ENCODE peak calls at places on chromosome 4, in four cellular contexts. N is neuronal stem cell, L is H9, X is IMR-90. D is an unnamed sample.

GRCh38 chr4:151389316-151389715 is 19.7 kb upstream of the FHIP1A start:
- DNase-seq in X (no peak), N (no peak), L (no peak), D (no peak)

GRCh38 chr4:142373610-142374009 is 472.5 kb downstream of the INPP4B start:
- DNase-seq in L (no peak), X (peak), N (no peak), D (no peak)

GRCh38 chr4:82360298-82361177 is 13.3 kb downstream of the HNRNPD start:
- DNase-seq in X (peak), N (peak), L (no peak), D (peak)

GRCh38 chr4:87038837-87039715 is 104.3 kb downstream of the AFF1 start:
- DNase-seq in L (peak), X (peak), N (peak), D (peak)

GRCh38 chr4:97123573-97123972 is 1019.7 kb downstream of the STPG2 start:
- DNase-seq in N (no peak), X (no peak), L (no peak), D (no peak)

GRCh38 chr4:105461221-105462041 is 12.4 kb downstream of the PPA2 start:
- DNase-seq in L (no peak), X (no peak), N (no peak), D (peak)

GRCh38 chr4:6991249-6991648 is 51.9 kb upstream of the TADA2B start:
- DNase-seq in X (no peak), N (no peak), L (no peak), D (no peak)

GRCh38 chr4:48041535-48042137 is 25.1 kb downstream of the NIPAL1 start:
- DNase-seq in L (no peak), N (no peak), X (no peak), D (no peak)

GRCh38 chr4:5750052-5750950 is 39.3 kb downstream of the EVC start:
- DNase-seq in N (no peak), X (peak), L (no peak), D (peak)

GRCh38 chr4:99467908-99468307 is 32.8 kb upstream of the ADH7 start:
- DNase-seq in N (no peak), L (no peak), X (no peak), D (no peak)

GRCh38 chr4:184747034-184747830 is 13.3 kb upstream of the CENPU start:
- DNase-seq in L (peak), N (no peak), X (no peak), D (no peak)

GRCh38 chr4:38876636-38877035 is 9.0 kb downstream of the FAM114A1 start:
- DNase-seq in N (no peak), L (no peak), X (no peak), D (no peak)

GRCh38 chr4:78683352-78683751 is 92.8 kb upstream of the BMP2K start:
- DNase-seq in N (no peak), X (no peak), L (no peak), D (no peak)

GRCh38 chr4:128565565-128566186 is 243.8 kb upstream of the JADE1 start:
- DNase-seq in L (peak), N (peak), X (no peak), D (peak)

GRCh38 chr4:90542216-90542615 is 415.0 kb downstream of the CCSER1 start:
- DNase-seq in L (no peak), X (no peak), N (no peak), D (no peak)

GRCh38 chr4:145097331-145097820 is 620 bp downstream of the ANAPC10 start:
- DNase-seq in N (no peak), X (no peak), L (no peak), D (no peak)

GRCh38 chr4:78437608-78438088 is 113.9 kb upstream of the ANXA3 start:
- DNase-seq in N (no peak), L (no peak), X (no peak), D (no peak)

GRCh38 chr4:170651786-170652185 is 562.0 kb upstream of the AADAT start:
- DNase-seq in X (peak), N (no peak), L (no peak), D (peak)

GRCh38 chr4:66000500-66001117 is 330.3 kb upstream of the EPHA5 start:
- DNase-seq in N (no peak), L (no peak), X (no peak), D (no peak)

GRCh38 chr4:129043523-129043922 is 49.8 kb downstream of the SCLT1 start:
- DNase-seq in N (no peak), L (no peak), X (peak), D (peak)

GRCh38 chr4:61739899-61740298 is 539.8 kb downstream of the ADGRL3 start:
- DNase-seq in L (no peak), N (no peak), X (no peak), D (no peak)

GRCh38 chr4:151792525-151792924 is 31.7 kb upstream of the GATB start:
- DNase-seq in X (no peak), L (no peak), N (no peak), D (no peak)

GRCh38 chr4:51853027-51853682 is 10.2 kb downstream of the DCUN1D4 start:
- DNase-seq in X (peak), N (no peak), L (no peak), D (peak)

GRCh38 chr4:138178566-138178965 is 63.6 kb downstream of the SLC7A11 start:
- DNase-seq in N (no peak), L (no peak), X (peak), D (no peak)

GRCh38 chr4:166128452-166128851 is 255.4 kb downstream of the TLL1 start:
- DNase-seq in N (no peak), L (no peak), X (no peak), D (no peak)

GRCh38 chr4:52269761-52270160 is 218.7 kb downstream of the SPATA18 start:
- DNase-seq in L (no peak), X (no peak), N (no peak), D (no peak)

GRCh38 chr4:88803600-88804096 is 106.0 kb upstream of the NAP1L5 start:
- DNase-seq in N (no peak), L (no peak), X (peak), D (peak)

DNA sequence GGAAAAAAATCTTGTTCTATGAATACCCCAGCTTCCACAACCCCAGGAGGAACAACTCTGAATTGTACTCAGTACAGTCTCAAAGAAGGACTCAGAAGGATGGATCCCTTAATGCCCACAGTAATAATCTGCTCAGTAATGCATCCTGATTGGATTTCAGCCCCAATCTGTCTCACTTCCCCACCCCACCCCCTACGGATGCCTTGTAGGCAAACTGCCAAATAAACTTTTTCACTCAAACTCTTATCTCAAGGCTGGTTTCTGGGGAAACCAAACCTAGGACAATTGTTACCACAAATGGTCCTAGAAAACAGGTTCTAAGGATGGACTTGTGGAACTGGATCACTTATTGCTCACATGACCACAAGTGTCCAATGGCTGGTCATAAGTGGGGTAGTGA is 1021.8 kb upstream of the INTU start:
- DNase-seq in L (no peak), N (no peak), X (no peak), D (no peak)
- H3K23ac ChIP-seq in L (no peak), N (no peak), X (no peak), D (no peak)

GRCh38 chr4:121485190-121485804 is 104.5 kb upstream of the QRFPR start:
- DNase-seq in L (no peak), N (no peak), X (no peak), D (no peak)

GRCh38 chr4:121484633-121485032 is 103.8 kb upstream of the QRFPR start:
- DNase-seq in L (peak), X (peak), N (peak), D (peak)

GRCh38 chr4:121477480-121477879 is 96.7 kb upstream of the QRFPR start:
- DNase-seq in L (no peak), N (no peak), X (no peak), D (no peak)

GRCh38 chr4:121477079-121477478 is 96.3 kb upstream of the QRFPR start:
- DNase-seq in X (no peak), N (no peak), L (no peak), D (no peak)

GRCh38 chr4:121479801-121480200 is 99.0 kb upstream of the QRFPR start:
- DNase-seq in L (no peak), X (no peak), N (no peak), D (no peak)
- H3K23ac ChIP-seq in L (no peak), X (no peak), N (no peak), D (no peak)

GRCh38 chr4:8385106-8385505 is 55.4 kb downstream of the ACOX3 start:
- DNase-seq in N (no peak), X (no peak), L (no peak), D (no peak)
- H3K23ac ChIP-seq in N (peak), X (no peak), L (no peak), D (no peak)

GRCh38 chr4:117434424-117434823 is 349.0 kb upstream of the TRAM1L1 start:
- DNase-seq in X (no peak), N (no peak), L (no peak), D (no peak)
- H3K23ac ChIP-seq in X (no peak), N (no peak), L (no peak), D (no peak)

GRCh38 chr4:158461336-158461735 is 60.3 kb upstream of the RXFP1 start:
- DNase-seq in N (no peak), L (no peak), X (peak), D (no peak)
- H3K23ac ChIP-seq in N (no peak), L (no peak), X (no peak), D (no peak)